ENCODE peak calls at places on chromosomes 2 and 18, in seven cellular contexts. I is astrocyte of the spinal cord; E is NCI-H1436 treated with DMSO at 0.1 percent for 48 hours; U is HCEC 1CT; B is LoVo; V is stimulated activated CD8-positive, alpha-beta memory T cell treated with anti-CD3 and anti-CD28 coated beads, Interleukin-7, amount 100 ng/mL, for 1 hour; K is foreskin keratinocyte. F is an unnamed sample.

GRCh38 chr2:143284087-143284675 is 155.0 kb downstream of the ARHGAP15 start:
- DNase-seq in K (peak), U (peak), V (no peak), B (peak), I (peak), E (no peak), F (peak)

GRCh38 chr18:42977982-42978595 is 137.4 kb downstream of the RIT2 start:
- DNase-seq in V (no peak), B (no peak), K (no peak), I (no peak), E (peak), U (no peak), F (no peak)

GRCh38 chr2:8636041-8636491 is 45.8 kb upstream of the ID2 start:
- DNase-seq in B (no peak), E (no peak), U (no peak), V (no peak), K (no peak), I (peak), F (no peak)

GRCh38 chr2:70596739-70597138 is 43.1 kb upstream of the TGFA start:
- DNase-seq in I (peak), V (no peak), B (peak), U (no peak), E (no peak), K (peak), F (peak)

GRCh38 chr2:237287874-237288273 is 126.1 kb downstream of the COL6A3 start:
- DNase-seq in I (no peak), E (no peak), U (no peak), B (no peak), V (no peak), K (no peak), F (no peak)

GRCh38 chr18:79543861-79544385 is 135.7 kb upstream of the CTDP1 start:
- DNase-seq in V (no peak), B (no peak), U (no peak), E (no peak), K (no peak), I (no peak), F (no peak)

GRCh38 chr2:33215299-33215698 is 261.1 kb upstream of the RASGRP3 start:
- DNase-seq in K (peak), I (peak), B (no peak), V (no peak), U (peak), E (no peak), F (no peak)

GRCh38 chr2:200356794-200357472 is 50.4 kb downstream of the SPATS2L start:
- DNase-seq in E (no peak), U (peak), V (no peak), I (peak), B (no peak), K (no peak), F (no peak)

GRCh38 chr2:205701509-205701908 is 19.2 kb downstream of the NRP2 start:
- DNase-seq in B (no peak), E (no peak), V (no peak), U (peak), K (peak), I (peak), F (peak)

GRCh38 chr2:207061181-207061580 is 104.6 kb downstream of the KLF7 start:
- DNase-seq in E (no peak), B (no peak), I (no peak), V (no peak), U (no peak), K (peak), F (no peak)

GRCh38 chr2:203706403-203706802 is at the start of gene CD28:
- DNase-seq in B (no peak), K (no peak), I (no peak), E (no peak), V (peak), U (no peak), F (no peak)

GRCh38 chr2:17593841-17594482 is 53.5 kb downstream of the VSNL1 start:
- DNase-seq in U (no peak), I (peak), K (no peak), B (no peak), E (no peak), V (no peak), F (no peak)

GRCh38 chr2:240857039-240858008 is 11.3 kb upstream of the AGXT start:
- DNase-seq in B (no peak), I (no peak), E (no peak), K (no peak), U (no peak), V (no peak), F (no peak)

GRCh38 chr2:3959372-3959771 is 256.0 kb downstream of the DCDC2C start:
- DNase-seq in K (peak), U (peak), E (peak), I (peak), V (no peak), B (peak), F (peak)

GRCh38 chr18:57801379-57802165 is 1.5 kb downstream of the ATP8B1 start:
- DNase-seq in I (no peak), V (no peak), B (no peak), K (no peak), U (no peak), E (no peak), F (no peak)

GRCh38 chr2:44598731-44599529 is 237.2 kb downstream of the CAMKMT start:
- DNase-seq in B (no peak), I (no peak), U (peak), E (no peak), K (peak), V (no peak), F (peak)

GRCh38 chr2:3224681-3225080 is 152.9 kb downstream of the EIPR1 start:
- DNase-seq in V (no peak), I (no peak), E (no peak), K (no peak), B (no peak), U (no peak), F (no peak)

GRCh38 chr2:238499731-238500570 is 73.2 kb downstream of the ASB1 start:
- DNase-seq in V (no peak), U (no peak), I (peak), E (no peak), K (no peak), B (no peak), F (no peak)

GRCh38 chr18:61528961-61529360 is 195.7 kb downstream of the CDH20 start:
- DNase-seq in V (no peak), I (no peak), U (no peak), K (no peak), E (no peak), B (peak), F (no peak)

GRCh38 chr2:189849550-189849949 is 65.3 kb downstream of the PMS1 start:
- DNase-seq in B (no peak), K (peak), I (no peak), U (no peak), V (no peak), E (no peak), F (no peak)

GRCh38 chr18:5951515-5952081 is 56.3 kb upstream of the TMEM200C start:
- DNase-seq in V (no peak), K (no peak), U (no peak), B (no peak), E (no peak), I (no peak), F (no peak)

GRCh38 chr18:55275042-55275897 is 312.7 kb downstream of the TCF4 start:
- DNase-seq in V (no peak), K (no peak), U (peak), I (peak), E (no peak), B (peak), F (peak)

GRCh38 chr2:57549642-57550102 is 496.9 kb upstream of the VRK2 start:
- DNase-seq in U (peak), K (peak), B (no peak), I (no peak), E (no peak), V (no peak), F (no peak)

GRCh38 chr18:22346342-22346967 is 71.3 kb downstream of the CTAGE1 start:
- DNase-seq in E (no peak), U (peak), K (peak), I (peak), V (no peak), B (peak), F (peak)

GRCh38 chr2:104945866-104946265 is 92.0 kb downstream of the POU3F3 start:
- DNase-seq in B (no peak), V (no peak), I (no peak), K (no peak), U (no peak), E (no peak), F (no peak)

GRCh38 chr18:4765401-4765800 is 310.3 kb upstream of the DLGAP1 start:
- DNase-seq in B (no peak), K (no peak), U (no peak), V (no peak), E (no peak), I (no peak), F (no peak)

GRCh38 chr2:18597618-18598017 is 8.2 kb upstream of the NT5C1B start:
- DNase-seq in K (no peak), E (no peak), I (no peak), V (no peak), U (no peak), B (no peak), F (no peak)

F was measured in PC-9.